ENCODE peak calls at places on chromosomes 11 and 22, in ten cellular contexts. K, W, I, H, V, Z, N, Q, E and R are unnamed samples.

GRCh38 chr11:33086017-33086416 is 46.6 kb downstream of the TCP11L1 start:
- DNase-seq in K (no peak), W (no peak), I (no peak), H (no peak), V (no peak), Z (no peak), N (no peak), Q (no peak), E (no peak), R (no peak)

GRCh38 chr11:61911124-61911700 is 6.2 kb downstream of the RAB3IL1 start:
- DNase-seq in K (peak; percentile 27), W (no peak), I (no peak), H (no peak), V (peak; percentile 18), Z (no peak), N (no peak), Q (no peak), E (no peak), R (no peak)

GRCh38 chr22:29203883-29204282 is 1.8 kb upstream of the EMID1 start:
- DNase-seq in K (no peak), W (no peak), I (no peak), H (no peak), V (no peak), Z (no peak), N (no peak), Q (no peak), E (no peak), R (no peak)

GRCh38 chr22:46827072-46827780 is 64.8 kb downstream of the TBC1D22A start:
- DNase-seq in K (no peak), W (no peak), I (no peak), H (no peak), V (no peak), Z (no peak), N (peak; percentile 86), Q (peak; percentile 39), E (no peak), R (no peak)

GRCh38 chr11:122724520-122724919 is 69.0 kb downstream of the UBASH3B start:
- DNase-seq in K (no peak), W (no peak), I (peak; percentile 69), H (no peak), V (no peak), Z (no peak), N (no peak), Q (no peak), E (peak; percentile 82), R (no peak)

GRCh38 chr11:34928960-34929680 is 12.7 kb downstream of the PDHX start:
- DNase-seq in K (no peak), W (no peak), I (peak; percentile 6), H (no peak), V (no peak), Z (no peak), N (no peak), Q (no peak), E (no peak), R (no peak)

GRCh38 chr22:28329582-28330073 is 350.0 kb downstream of the TTC28 start:
- DNase-seq in K (no peak), W (no peak), I (peak; percentile 90), H (no peak), V (no peak), Z (no peak), N (no peak), Q (no peak), E (peak; percentile 30), R (no peak)

GRCh38 chr11:57639321-57640067 is 10.2 kb downstream of the YPEL4 start:
- DNase-seq in K (no peak), W (peak; percentile 92), I (no peak), H (no peak), V (no peak), Z (no peak), N (peak; percentile 97), Q (peak; percentile 94), E (no peak), R (peak; percentile 51)

GRCh38 chr11:109320595-109320994 is 101.4 kb upstream of the C11orf87 start:
- DNase-seq in K (no peak), W (no peak), I (peak; percentile 59), H (no peak), V (no peak), Z (no peak), N (no peak), Q (no peak), E (peak; percentile 12), R (peak; percentile 70)

GRCh38 chr11:120240866-120241265 is 926 bp downstream of the POU2F3 start:
- DNase-seq in K (no peak), W (no peak), I (no peak), H (no peak), V (no peak), Z (no peak), N (no peak), Q (no peak), E (no peak), R (no peak)

GRCh38 chr11:120238968-120239620 is 846 bp upstream of the POU2F3 start:
- DNase-seq in K (no peak), W (no peak), I (no peak), H (no peak), V (no peak), Z (no peak), N (no peak), Q (no peak), E (no peak), R (no peak)

GRCh38 chr11:120243221-120243620 is 3.3 kb downstream of the POU2F3 start:
- DNase-seq in K (no peak), W (no peak), I (no peak), H (no peak), V (no peak), Z (no peak), N (no peak), Q (no peak), E (no peak), R (no peak)

GRCh38 chr11:120241277-120241676 is 1.3 kb downstream of the POU2F3 start:
- DNase-seq in K (no peak), W (no peak), I (no peak), H (no peak), V (no peak), Z (no peak), N (no peak), Q (no peak), E (no peak), R (no peak)

GRCh38 chr11:120239713-120240640 is at the start of gene POU2F3:
- DNase-seq in K (no peak), W (no peak), I (no peak), H (no peak), V (no peak), Z (no peak), N (peak; percentile 56), Q (peak; percentile 47), E (no peak), R (no peak)
- TF ChIP-seq CTCF in K (no peak), W (no peak), I (no peak), H (no peak), V (no peak), Z (peak; percentile 15), N (peak; percentile 19), Q (peak; percentile 13), E (no peak), R (peak; percentile 56)

DNA sequence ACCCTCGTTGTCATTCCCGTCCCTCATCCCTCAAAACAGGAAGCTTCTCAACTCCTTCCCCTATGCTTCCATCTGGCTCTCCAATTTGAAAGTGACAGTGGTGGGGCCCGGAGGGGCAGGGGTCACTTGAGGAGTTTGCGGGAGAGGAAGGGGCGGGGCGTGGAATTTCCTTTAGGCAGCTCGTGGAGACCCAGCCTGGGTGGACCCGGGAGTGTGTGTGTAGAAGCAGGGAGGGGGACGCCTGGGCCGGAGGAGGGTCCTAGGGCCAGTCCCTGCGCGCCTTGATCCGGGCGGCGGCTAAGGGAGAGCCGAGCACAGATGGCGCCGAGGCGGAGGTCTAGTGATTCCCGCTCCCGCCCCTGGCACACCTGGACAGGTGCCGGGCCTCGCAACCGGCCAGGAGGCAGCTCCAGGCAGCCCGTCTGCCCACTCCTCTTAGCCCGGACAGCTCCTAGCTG is 7.8 kb upstream of the PAX6 start:
- DNase-seq in K (no peak), W (no peak), I (no peak), H (no peak), V (no peak), Z (peak; percentile 14), N (peak; percentile 55), Q (peak; percentile 34), E (no peak), R (no peak)
- TF ChIP-seq CTCF in K (no peak), W (no peak), I (no peak), H (no peak), V (no peak), Z (no peak), N (no peak), Q (no peak), E (no peak), R (no peak)

DNA sequence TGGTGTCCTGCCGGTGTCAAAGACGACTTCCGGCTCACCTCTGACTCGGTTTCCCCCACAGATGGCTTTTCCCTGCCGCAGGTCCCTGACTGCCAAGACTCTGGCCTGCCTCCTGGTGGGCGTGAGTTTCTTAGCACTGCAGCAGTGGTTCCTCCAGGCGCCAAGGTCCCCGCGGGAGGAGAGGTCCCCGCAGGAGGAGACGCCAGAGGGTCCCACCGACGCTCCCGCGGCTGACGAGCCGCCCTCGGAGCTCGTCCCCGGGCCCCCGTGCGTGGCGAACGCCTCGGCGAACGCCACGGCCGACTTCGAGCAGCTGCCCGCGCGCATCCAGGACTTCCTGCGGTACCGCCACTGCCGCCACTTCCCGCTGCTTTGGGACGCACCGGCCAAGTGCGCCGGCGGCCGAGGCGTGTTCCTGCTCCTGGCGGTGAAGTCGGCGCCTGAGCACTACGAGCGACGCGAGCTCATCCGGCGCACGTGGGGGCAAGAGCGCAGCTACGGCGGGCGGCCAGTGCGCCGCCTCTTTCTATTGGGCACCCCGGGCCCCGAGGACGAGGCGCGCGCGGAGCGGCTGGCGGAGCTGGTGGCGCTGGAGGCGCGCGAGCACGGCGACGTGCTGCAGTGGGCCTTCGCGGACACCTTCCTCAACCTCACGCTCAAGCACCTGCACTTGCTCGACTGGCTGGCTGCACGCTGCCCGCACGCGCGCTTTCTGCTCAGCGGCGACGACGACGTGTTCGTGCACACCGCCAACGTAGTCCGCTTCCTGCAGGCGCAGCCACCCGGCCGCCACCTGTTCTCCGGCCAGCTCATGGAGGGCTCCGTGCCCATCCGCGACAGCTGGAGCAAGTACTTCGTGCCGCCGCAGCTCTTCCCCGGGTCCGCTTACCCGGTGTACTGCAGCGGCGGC is 5.5 kb downstream of the B3GNT6 start:
- DNase-seq in K (no peak), W (peak; percentile 57), I (peak; percentile 32), H (no peak), V (peak; percentile 31), Z (peak; percentile 49), N (peak; percentile 71), Q (peak; percentile 67), E (peak; percentile 19), R (no peak)
- TF ChIP-seq CTCF in K (peak; percentile 19), W (peak; percentile 60), I (peak; percentile 59), H (peak; percentile 45), V (no peak), Z (peak; percentile 58), N (peak; percentile 52), Q (peak; percentile 49), E (peak; percentile 63), R (peak; percentile 60)

DNA sequence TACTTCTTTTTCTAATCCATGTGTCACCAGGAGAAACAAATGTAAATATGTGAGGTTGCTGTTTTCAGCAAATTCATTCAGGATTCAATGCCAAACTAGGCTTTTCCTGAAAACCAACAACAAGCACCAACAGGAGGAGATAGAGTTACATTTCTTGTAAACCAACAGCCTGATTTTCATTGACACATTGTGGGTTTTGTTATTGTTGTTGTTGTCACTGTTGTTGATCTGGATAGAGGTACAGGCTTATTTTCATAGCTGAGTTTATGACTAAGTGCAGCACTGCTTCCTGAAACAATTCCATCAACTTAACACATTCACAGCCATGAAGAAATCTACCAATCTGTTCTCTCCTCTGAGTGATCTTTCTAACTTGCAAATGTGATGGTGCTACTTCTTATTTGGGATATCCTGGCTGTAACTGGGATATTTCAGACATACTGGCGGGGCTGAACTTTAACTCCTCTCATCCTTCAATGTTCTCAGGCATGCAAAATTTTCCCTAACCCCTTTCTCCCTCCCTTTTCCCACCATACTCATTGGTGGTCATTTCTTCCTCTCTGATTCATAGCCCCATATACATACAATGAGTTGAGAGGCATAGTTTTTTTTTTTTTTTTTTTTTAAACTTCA is 65.5 kb downstream of the ME3 start:
- DNase-seq in K (no peak), W (no peak), I (peak; percentile 40), H (no peak), V (no peak), Z (no peak), N (no peak), Q (no peak), E (no peak), R (peak; percentile 48)
- TF ChIP-seq CTCF in K (no peak), W (no peak), I (no peak), H (no peak), V (no peak), Z (no peak), N (no peak), Q (no peak), E (no peak), R (peak; percentile 32)